ENCODE peak calls at places on chromosome 2, in seven cellular contexts. One of them, this sample, is unnamed.

GRCh38 chr2:192286093-192286701 is 91.5 kb upstream of the TMEFF2 start:
- DNase-seq in astrocyte: peak
- DNase-seq in endodermal cell: no peak
- DNase-seq in astrocyte of the spinal cord: peak
- DNase-seq in fibroblast of lung: peak
- DNase-seq in neural progenitor cell: peak
- DNase-seq in fibroblast of mammary gland: peak
- DNase-seq in this sample: no peak

GRCh38 chr2:232207174-232207573 is 171.4 kb upstream of the ALPP start:
- DNase-seq in astrocyte: peak
- DNase-seq in endodermal cell: no peak
- DNase-seq in astrocyte of the spinal cord: no peak
- DNase-seq in fibroblast of lung: no peak
- DNase-seq in neural progenitor cell: no peak
- DNase-seq in fibroblast of mammary gland: no peak
- DNase-seq in this sample: no peak

GRCh38 chr2:126811101-126811500 is 87.6 kb upstream of the TEX51 start:
- DNase-seq in astrocyte: no peak
- DNase-seq in endodermal cell: no peak
- DNase-seq in astrocyte of the spinal cord: no peak
- DNase-seq in fibroblast of lung: no peak
- DNase-seq in neural progenitor cell: no peak
- DNase-seq in fibroblast of mammary gland: no peak
- DNase-seq in this sample: peak

GRCh38 chr2:171330155-171330956 is 103.4 kb downstream of the METTL8 start:
- DNase-seq in astrocyte: no peak
- DNase-seq in endodermal cell: no peak
- DNase-seq in astrocyte of the spinal cord: no peak
- DNase-seq in fibroblast of lung: no peak
- DNase-seq in neural progenitor cell: no peak
- DNase-seq in fibroblast of mammary gland: no peak
- DNase-seq in this sample: no peak

GRCh38 chr2:27681844-27682243 is 18.2 kb downstream of the SLC4A1AP start:
- DNase-seq in astrocyte: peak
- DNase-seq in endodermal cell: no peak
- DNase-seq in astrocyte of the spinal cord: peak
- DNase-seq in fibroblast of lung: peak
- DNase-seq in neural progenitor cell: no peak
- DNase-seq in fibroblast of mammary gland: peak
- DNase-seq in this sample: no peak

GRCh38 chr2:239876241-239876947 is 148.7 kb downstream of the NDUFA10 start:
- DNase-seq in astrocyte: no peak
- DNase-seq in endodermal cell: peak
- DNase-seq in astrocyte of the spinal cord: no peak
- DNase-seq in fibroblast of lung: no peak
- DNase-seq in neural progenitor cell: no peak
- DNase-seq in fibroblast of mammary gland: no peak
- DNase-seq in this sample: peak

GRCh38 chr2:134609924-134610498 is 108.8 kb downstream of the TMEM163 start:
- DNase-seq in astrocyte: no peak
- DNase-seq in endodermal cell: no peak
- DNase-seq in astrocyte of the spinal cord: no peak
- DNase-seq in fibroblast of lung: no peak
- DNase-seq in neural progenitor cell: no peak
- DNase-seq in fibroblast of mammary gland: no peak
- DNase-seq in this sample: no peak

GRCh38 chr2:120736955-120737801 is 1.5 kb downstream of the GLI2 start:
- DNase-seq in astrocyte: peak
- DNase-seq in endodermal cell: peak
- DNase-seq in astrocyte of the spinal cord: peak
- DNase-seq in fibroblast of lung: peak
- DNase-seq in neural progenitor cell: peak
- DNase-seq in fibroblast of mammary gland: peak
- DNase-seq in this sample: peak

GRCh38 chr2:160224060-160224459 is 24.0 kb upstream of the ITGB6 start:
- DNase-seq in astrocyte: peak
- DNase-seq in endodermal cell: no peak
- DNase-seq in astrocyte of the spinal cord: peak
- DNase-seq in fibroblast of lung: peak
- DNase-seq in neural progenitor cell: no peak
- DNase-seq in fibroblast of mammary gland: peak
- DNase-seq in this sample: no peak

GRCh38 chr2:208256192-208256782 is 1.4 kb upstream of the IDH1 start:
- DNase-seq in astrocyte: no peak
- DNase-seq in endodermal cell: peak
- DNase-seq in astrocyte of the spinal cord: no peak
- DNase-seq in fibroblast of lung: no peak
- DNase-seq in neural progenitor cell: peak
- DNase-seq in fibroblast of mammary gland: no peak
- DNase-seq in this sample: no peak
- TF ChIP-seq CTCF in astrocyte: no peak
- TF ChIP-seq CTCF in endodermal cell: peak
- TF ChIP-seq CTCF in astrocyte of the spinal cord: peak
- TF ChIP-seq CTCF in fibroblast of lung: no peak
- TF ChIP-seq CTCF in neural progenitor cell: peak
- TF ChIP-seq CTCF in fibroblast of mammary gland: peak
- TF ChIP-seq CTCF in this sample: no peak

DNA sequence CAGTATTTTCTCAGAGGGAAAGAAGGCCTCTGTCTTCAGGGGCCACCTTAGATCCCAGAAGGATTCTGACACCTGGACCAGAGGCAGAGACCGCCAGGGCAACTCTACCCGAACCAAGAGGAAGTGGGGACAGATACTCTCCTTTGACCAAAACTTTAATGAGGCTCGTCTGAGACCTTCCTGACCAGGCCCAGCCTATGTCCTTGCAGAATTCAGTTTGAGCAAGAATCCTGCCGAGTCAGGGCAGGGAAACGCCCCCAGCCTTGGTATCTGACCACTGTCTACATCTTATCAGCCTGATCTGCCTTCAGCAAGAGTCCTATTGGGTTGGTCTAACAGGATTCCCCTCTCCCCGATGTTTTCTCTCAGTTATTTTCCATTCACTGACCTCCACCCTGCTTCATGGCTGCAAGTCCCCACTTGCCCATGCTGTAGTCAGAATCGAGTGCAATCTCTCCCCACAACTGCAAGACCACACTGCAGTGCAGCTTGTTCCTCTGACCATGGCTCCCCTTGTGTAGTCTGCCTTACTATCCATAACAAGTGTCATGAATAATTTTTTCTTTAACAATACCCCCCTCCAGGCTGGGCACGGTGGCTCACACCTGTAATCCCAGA is 95.0 kb downstream of the MSH2 start:
- DNase-seq in astrocyte: no peak
- DNase-seq in endodermal cell: peak
- DNase-seq in astrocyte of the spinal cord: no peak
- DNase-seq in fibroblast of lung: no peak
- DNase-seq in neural progenitor cell: no peak
- DNase-seq in fibroblast of mammary gland: no peak
- DNase-seq in this sample: peak
- TF ChIP-seq CTCF in astrocyte: no peak
- TF ChIP-seq CTCF in endodermal cell: no peak
- TF ChIP-seq CTCF in astrocyte of the spinal cord: no peak
- TF ChIP-seq CTCF in fibroblast of lung: no peak
- TF ChIP-seq CTCF in neural progenitor cell: no peak
- TF ChIP-seq CTCF in fibroblast of mammary gland: no peak
- TF ChIP-seq CTCF in this sample: no peak

GRCh38 chr2:181886192-181886591 is 5.3 kb upstream of the ITPRID2 start:
- DNase-seq in astrocyte: peak
- DNase-seq in endodermal cell: no peak
- DNase-seq in astrocyte of the spinal cord: peak
- DNase-seq in fibroblast of lung: peak
- DNase-seq in neural progenitor cell: no peak
- DNase-seq in fibroblast of mammary gland: no peak
- DNase-seq in this sample: no peak
- TF ChIP-seq CTCF in astrocyte: no peak
- TF ChIP-seq CTCF in endodermal cell: no peak
- TF ChIP-seq CTCF in astrocyte of the spinal cord: no peak
- TF ChIP-seq CTCF in fibroblast of lung: no peak
- TF ChIP-seq CTCF in neural progenitor cell: no peak
- TF ChIP-seq CTCF in fibroblast of mammary gland: no peak
- TF ChIP-seq CTCF in this sample: no peak

DNA sequence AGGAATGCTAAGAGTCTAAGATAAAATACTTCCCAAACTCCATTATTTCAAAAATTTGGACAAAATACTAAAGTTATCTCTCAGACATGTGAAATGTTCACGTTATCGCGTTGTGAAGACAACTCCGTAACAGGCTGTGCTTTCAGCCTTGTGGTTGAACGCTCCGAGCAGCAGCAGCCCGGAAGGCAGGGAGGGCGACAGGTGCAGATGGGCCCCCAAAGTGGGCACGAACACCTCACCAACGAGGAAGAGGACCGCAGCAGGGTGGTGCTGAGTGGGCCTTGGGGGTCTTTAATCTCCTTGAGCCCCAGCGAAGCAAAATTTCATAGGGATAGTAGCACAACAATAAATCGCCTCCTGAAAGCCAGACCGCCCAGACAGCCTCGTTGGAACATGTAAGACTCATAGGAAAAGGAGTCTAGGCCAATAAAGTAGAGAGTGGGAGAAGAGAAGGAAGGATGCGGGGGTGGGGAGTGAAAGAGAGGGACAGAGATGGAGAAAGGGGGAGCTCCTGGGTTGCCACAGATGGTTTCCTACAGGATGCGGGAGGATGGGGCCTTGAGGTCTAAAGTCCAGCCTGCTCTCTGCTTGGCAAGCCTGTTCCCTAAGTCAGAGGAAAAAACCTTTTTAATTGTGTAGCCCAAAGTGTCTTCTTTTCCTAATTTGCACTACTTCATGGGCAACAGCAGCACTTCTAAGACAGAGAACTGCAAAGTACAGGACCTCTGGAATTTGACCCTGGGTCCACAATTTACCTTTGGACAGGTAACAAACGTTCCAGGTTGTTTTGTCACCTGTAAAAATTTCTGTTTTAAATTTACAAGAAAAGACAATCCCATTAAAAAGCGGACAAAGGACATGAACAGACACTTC is 1.3 kb upstream of the FAM110C start:
- DNase-seq in astrocyte: no peak
- DNase-seq in endodermal cell: no peak
- DNase-seq in astrocyte of the spinal cord: no peak
- DNase-seq in fibroblast of lung: no peak
- DNase-seq in neural progenitor cell: no peak
- DNase-seq in fibroblast of mammary gland: no peak
- DNase-seq in this sample: no peak
- TF ChIP-seq CTCF in astrocyte: no peak
- TF ChIP-seq CTCF in endodermal cell: no peak
- TF ChIP-seq CTCF in astrocyte of the spinal cord: no peak
- TF ChIP-seq CTCF in fibroblast of lung: no peak
- TF ChIP-seq CTCF in neural progenitor cell: no peak
- TF ChIP-seq CTCF in fibroblast of mammary gland: no peak
- TF ChIP-seq CTCF in this sample: no peak

GRCh38 chr2:11321847-11322246 is 22.6 kb downstream of the ROCK2 start:
- DNase-seq in astrocyte: no peak
- DNase-seq in endodermal cell: no peak
- DNase-seq in astrocyte of the spinal cord: no peak
- DNase-seq in fibroblast of lung: no peak
- DNase-seq in neural progenitor cell: no peak
- DNase-seq in fibroblast of mammary gland: no peak
- DNase-seq in this sample: no peak

GRCh38 chr2:11325961-11326691 is 18.3 kb downstream of the ROCK2 start:
- DNase-seq in astrocyte: no peak
- DNase-seq in endodermal cell: no peak
- DNase-seq in astrocyte of the spinal cord: no peak
- DNase-seq in fibroblast of lung: no peak
- DNase-seq in neural progenitor cell: no peak
- DNase-seq in fibroblast of mammary gland: no peak
- DNase-seq in this sample: no peak

GRCh38 chr2:11319939-11320338 is 24.5 kb downstream of the ROCK2 start:
- DNase-seq in astrocyte: peak
- DNase-seq in endodermal cell: no peak
- DNase-seq in astrocyte of the spinal cord: peak
- DNase-seq in fibroblast of lung: peak
- DNase-seq in neural progenitor cell: no peak
- DNase-seq in fibroblast of mammary gland: peak
- DNase-seq in this sample: no peak

GRCh38 chr2:11315074-11315705 is 29.2 kb downstream of the ROCK2 start:
- DNase-seq in astrocyte: no peak
- DNase-seq in endodermal cell: no peak
- DNase-seq in astrocyte of the spinal cord: no peak
- DNase-seq in fibroblast of lung: no peak
- DNase-seq in neural progenitor cell: no peak
- DNase-seq in fibroblast of mammary gland: no peak
- DNase-seq in this sample: no peak

DNA sequence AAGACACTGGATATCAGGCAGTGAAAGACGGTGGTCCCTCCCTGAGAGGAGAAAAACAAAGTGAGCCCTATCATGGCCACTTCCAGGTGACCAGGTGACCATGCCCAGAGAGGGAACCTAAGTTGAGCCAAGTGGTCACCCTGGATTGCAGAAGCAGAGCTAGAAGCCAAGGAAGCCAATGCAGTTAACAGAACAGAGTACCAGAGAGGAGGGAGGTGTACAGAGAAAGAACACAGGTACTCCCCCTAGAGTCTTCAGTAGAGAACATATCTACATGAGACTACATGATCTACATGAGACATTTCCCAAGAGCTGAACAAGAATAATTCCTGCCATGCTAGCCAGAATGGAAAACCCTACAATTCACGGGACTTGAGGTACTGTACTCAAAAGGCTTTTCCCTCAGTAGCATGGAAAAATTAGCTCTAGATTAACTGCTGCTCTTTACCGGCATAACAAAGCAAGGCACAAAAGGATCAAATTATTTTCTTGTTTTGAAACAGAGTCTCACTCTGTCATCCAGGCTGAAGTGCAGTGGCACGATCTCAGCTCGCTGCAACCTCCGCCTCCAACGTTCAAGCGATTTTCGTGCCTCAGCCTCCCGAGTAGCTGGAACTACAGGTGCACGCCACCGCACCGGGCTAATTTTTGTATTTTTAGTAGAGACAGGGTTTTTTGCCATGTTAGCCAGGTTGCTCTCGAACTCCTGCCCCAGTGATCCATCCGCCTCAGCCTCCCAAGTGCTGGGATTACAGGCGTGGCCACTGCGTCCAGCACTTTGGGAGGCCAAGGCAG is 23.5 kb downstream of the ROCK2 start:
- DNase-seq in astrocyte: no peak
- DNase-seq in endodermal cell: no peak
- DNase-seq in astrocyte of the spinal cord: no peak
- DNase-seq in fibroblast of lung: no peak
- DNase-seq in neural progenitor cell: no peak
- DNase-seq in fibroblast of mammary gland: no peak
- DNase-seq in this sample: no peak
- TF ChIP-seq CTCF in astrocyte: no peak
- TF ChIP-seq CTCF in endodermal cell: peak
- TF ChIP-seq CTCF in astrocyte of the spinal cord: peak
- TF ChIP-seq CTCF in fibroblast of lung: no peak
- TF ChIP-seq CTCF in neural progenitor cell: peak
- TF ChIP-seq CTCF in fibroblast of mammary gland: no peak
- TF ChIP-seq CTCF in this sample: no peak